ENCODE peak calls at places on chromosomes 3 and 15, in seven cellular contexts. R, V, K, S, L, N and P are unnamed samples.
A peak's percentile ranks its signal among the peaks of the same experiment; 100 is the strongest.

GRCh38 chr3:85740561-85740960 is 781.8 kb downstream of the CADM2 start:
- DNase-seq in R (no peak), V (no peak), K (no peak), S (no peak), L (no peak), N (no peak), P (no peak)

GRCh38 chr15:31031471-31032064 is 40.1 kb upstream of the MTMR10 start:
- DNase-seq in R (no peak), V (no peak), K (no peak), S (peak; percentile 49), L (no peak), N (peak; percentile 72), P (no peak)

GRCh38 chr15:82810863-82811421 is 1.5 kb downstream of the WHAMM start:
- DNase-seq in R (no peak), V (no peak), K (no peak), S (peak; percentile 20), L (peak; percentile 27), N (no peak), P (no peak)

GRCh38 chr3:143237036-143237688 is 117.6 kb downstream of the CHST2 start:
- DNase-seq in R (no peak), V (no peak), K (peak; percentile 86), S (no peak), L (no peak), N (no peak), P (no peak)

GRCh38 chr3:184409946-184410500 is 30.2 kb downstream of the CHRD start:
- DNase-seq in R (no peak), V (no peak), K (no peak), S (no peak), L (no peak), N (no peak), P (no peak)

GRCh38 chr15:77870195-77871065 is 207.1 kb downstream of the TBC1D2B start:
- DNase-seq in R (peak; percentile 39), V (peak; percentile 75), K (peak; percentile 63), S (peak; percentile 65), L (peak; percentile 83), N (peak; percentile 53), P (peak; percentile 90)

GRCh38 chr3:55185380-55185779 is 257.5 kb upstream of the LRTM1 start:
- DNase-seq in R (no peak), V (no peak), K (no peak), S (peak; percentile 96), L (peak; percentile 56), N (peak; percentile 86), P (no peak)

GRCh38 chr3:107861904-107862303 is 228.9 kb downstream of the CD47 start:
- DNase-seq in R (no peak), V (no peak), K (no peak), S (no peak), L (peak; percentile 6), N (no peak), P (no peak)

GRCh38 chr3:149258298-149258697 is 36.7 kb upstream of the CP start:
- DNase-seq in R (no peak), V (peak; percentile 51), K (no peak), S (peak; percentile 80), L (no peak), N (peak; percentile 16), P (no peak)

GRCh38 chr3:133474251-133474801 is 74.5 kb downstream of the BFSP2 start:
- DNase-seq in R (no peak), V (no peak), K (no peak), S (peak; percentile 31), L (no peak), N (peak; percentile 89), P (no peak)

GRCh38 chr3:64022451-64023186 is 675 bp downstream of the PSMD6 start:
- DNase-seq in R (no peak), V (no peak), K (no peak), S (peak; percentile 38), L (peak; percentile 17), N (no peak), P (no peak)

GRCh38 chr15:89364741-89365450 is 30.3 kb upstream of the POLG start:
- DNase-seq in R (no peak), V (no peak), K (no peak), S (no peak), L (no peak), N (no peak), P (no peak)

GRCh38 chr3:126781406-126781805 is 77.4 kb downstream of the CHCHD6 start:
- DNase-seq in R (no peak), V (no peak), K (no peak), S (no peak), L (no peak), N (no peak), P (no peak)

GRCh38 chr3:189531271-189531670 is 99.9 kb upstream of the TP63 start:
- DNase-seq in R (no peak), V (no peak), K (no peak), S (no peak), L (no peak), N (no peak), P (no peak)

GRCh38 chr3:108100906-108101305 is 10.1 kb upstream of the CD47 start:
- DNase-seq in R (no peak), V (no peak), K (no peak), S (no peak), L (no peak), N (no peak), P (no peak)

GRCh38 chr15:51908312-51908711 is 63.3 kb downstream of the LEO1 start:
- DNase-seq in R (no peak), V (no peak), K (no peak), S (peak; percentile 57), L (no peak), N (peak; percentile 59), P (no peak)

GRCh38 chr3:184541886-184542562 is 19.6 kb upstream of the EPHB3 start:
- DNase-seq in R (no peak), V (no peak), K (no peak), S (no peak), L (no peak), N (no peak), P (peak; percentile 45)

GRCh38 chr3:69137412-69137811 is 15.0 kb upstream of the LMOD3 start:
- DNase-seq in R (no peak), V (no peak), K (no peak), S (no peak), L (peak; percentile 34), N (no peak), P (no peak)

GRCh38 chr3:94225176-94225742 is 162.4 kb downstream of the NSUN3 start:
- DNase-seq in R (no peak), V (no peak), K (no peak), S (peak; percentile 14), L (no peak), N (no peak), P (no peak)

GRCh38 chr3:8328971-8329370 is 172.7 kb upstream of the LMCD1 start:
- DNase-seq in R (no peak), V (peak; percentile 73), K (no peak), S (no peak), L (no peak), N (no peak), P (no peak)

GRCh38 chr3:189167027-189167766 is 4.6 kb upstream of the TPRG1 start:
- DNase-seq in R (no peak), V (peak; percentile 45), K (no peak), S (no peak), L (peak; percentile 48), N (no peak), P (no peak)

GRCh38 chr15:47856071-47856470 is 138.8 kb downstream of the SEMA6D start:
- DNase-seq in R (no peak), V (no peak), K (no peak), S (no peak), L (peak; percentile 96), N (no peak), P (no peak)
- H3K18ac ChIP-seq in R (no peak overlapping the region), V (no peak overlapping the region), K (no peak overlapping the region), S (no peak overlapping the region), L (no peak overlapping the region), N (no peak overlapping the region), P (no peak overlapping the region)

DNA sequence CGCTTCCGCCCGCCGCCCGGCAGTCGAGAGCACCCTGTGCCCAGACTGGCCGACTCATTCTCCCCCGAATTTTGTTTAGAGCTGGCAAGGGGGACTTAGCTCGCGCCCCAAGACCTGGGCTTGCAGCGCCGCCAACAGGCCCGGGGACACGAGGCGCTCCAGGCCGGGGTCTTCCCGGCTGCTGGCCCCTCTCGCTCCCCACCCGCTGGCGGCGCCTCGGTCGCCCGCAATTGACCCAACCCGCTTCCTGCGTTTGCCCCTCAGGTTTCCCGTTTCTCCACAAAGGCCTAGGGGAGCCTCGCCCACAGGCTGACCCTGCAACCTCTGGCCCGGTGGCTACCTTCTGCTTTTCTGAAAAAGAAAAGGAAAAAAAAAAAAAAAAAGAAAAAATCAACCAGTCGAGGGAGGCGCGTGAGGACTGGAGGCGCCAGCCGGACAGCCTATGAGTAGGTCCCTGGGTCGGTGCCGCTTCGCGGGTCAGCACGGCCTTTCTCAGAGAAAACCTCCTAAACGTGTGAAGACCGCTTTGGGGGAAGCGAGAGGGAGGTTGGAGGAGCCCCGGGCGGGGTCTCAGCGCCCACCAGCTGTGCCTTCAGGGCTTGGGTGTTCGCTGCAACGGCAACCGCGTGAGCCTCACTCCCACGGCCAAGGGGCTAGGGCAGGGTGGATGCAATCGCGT is 7.2 kb downstream of the FOXL2 start:
- DNase-seq in R (no peak), V (peak; percentile 63), K (no peak), S (no peak), L (no peak), N (no peak), P (peak; percentile 70)
- H3K4me1 ChIP-seq in R (peaks cover 6% of the 10 kb centered on the region), V (peaks cover 3% of the 10 kb centered on the region), K (peaks cover 21% of the 10 kb centered on the region), S (peaks cover 35% of the 10 kb centered on the region), L (peaks cover 12% of the 10 kb centered on the region), N (peaks cover 4% of the 10 kb centered on the region), P (peaks cover 2% of the 10 kb centered on the region)

DNA sequence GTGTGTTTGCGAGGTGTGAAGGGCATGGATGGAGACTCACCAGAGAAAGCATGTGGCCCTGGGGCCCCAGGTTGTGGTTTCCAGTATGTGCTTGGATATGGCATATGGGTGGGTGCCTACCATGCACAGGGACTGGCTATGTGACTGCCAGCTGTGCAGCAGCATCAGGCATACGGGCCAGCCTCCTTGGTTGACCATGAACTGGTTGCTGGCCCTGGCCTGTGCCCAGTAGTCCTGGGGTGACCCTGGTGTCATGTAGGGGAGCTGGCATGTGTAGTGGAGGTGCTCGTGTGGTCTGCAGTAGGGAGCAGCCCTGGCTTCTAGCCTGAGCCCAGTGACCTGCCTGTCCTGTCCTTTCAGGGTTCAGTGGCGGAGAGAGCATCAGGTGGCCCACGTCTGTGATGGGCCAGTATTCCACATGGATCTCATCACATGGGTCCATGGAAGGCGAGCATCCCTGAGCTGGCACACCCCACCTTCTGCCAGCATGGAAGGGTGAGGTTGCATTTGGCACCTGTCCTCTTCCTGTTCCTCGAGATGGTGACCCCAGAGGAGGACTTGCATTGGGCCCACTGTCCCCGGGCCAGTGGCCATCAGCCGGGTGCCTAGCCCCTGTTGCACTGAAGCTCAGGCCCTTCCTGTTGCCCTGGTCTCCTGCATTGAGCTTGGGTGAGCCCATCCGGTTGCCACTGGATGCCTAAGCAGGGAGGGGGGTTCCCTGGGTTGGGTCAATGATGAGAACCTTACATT is 229.0 kb downstream of the SNRPN start:
- DNase-seq in R (no peak), V (no peak), K (no peak), S (no peak), L (no peak), N (no peak), P (no peak)
- H3K18ac ChIP-seq in R (no peak overlapping the region), V (no peak overlapping the region), K (no peak overlapping the region), S (no peak overlapping the region), L (no peak overlapping the region), N (no peak overlapping the region), P (no peak overlapping the region)

DNA sequence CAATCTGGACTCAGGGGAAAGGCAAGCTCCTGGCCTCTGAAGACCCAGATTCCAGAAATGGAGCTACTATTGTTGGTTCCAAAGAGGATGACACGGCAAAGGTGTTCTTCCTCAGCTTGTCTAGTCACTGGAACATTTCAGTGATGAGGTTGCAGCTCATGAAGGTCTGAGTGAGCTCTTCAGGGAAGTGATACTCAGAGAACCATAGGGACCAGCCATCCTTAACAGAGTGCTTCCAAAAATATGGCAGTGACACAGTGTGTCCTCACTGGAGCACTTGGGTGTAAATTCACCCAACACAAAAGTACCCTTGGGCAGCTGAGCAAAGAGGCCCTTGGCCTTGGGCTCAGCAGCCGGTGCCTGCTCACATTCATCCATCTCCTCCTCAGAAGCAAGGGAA is 46.3 kb downstream of the SPTSSB start:
- DNase-seq in R (no peak), V (no peak), K (no peak), S (no peak), L (no peak), N (no peak), P (no peak)
- H3K4me1 ChIP-seq in R (no peaks in the 10 kb centered on the region), V (no peaks in the 10 kb centered on the region), K (no peaks in the 10 kb centered on the region), S (no peaks in the 10 kb centered on the region), L (no peaks in the 10 kb centered on the region), N (no peaks in the 10 kb centered on the region), P (no peaks in the 10 kb centered on the region)